ENCODE peak calls at places on chromosome 22, in five cellular contexts. Q is MCF 10A, H is transverse colon, K is WTC11, P is ovary. A is an unnamed sample.

GRCh38 chr22:45207533-45207932 is 33.2 kb downstream of the KIAA0930 start:
- DNase-seq in Q (no peak), H (no peak), K (no peak), P (no peak), A (no peak)

GRCh38 chr22:29988719-29989118 is 91.5 kb upstream of the HORMAD2 start:
- DNase-seq in K (no peak), Q (no peak), P (no peak), H (no peak), A (no peak)

GRCh38 chr22:29187831-29188230 is 17.9 kb upstream of the EMID1 start:
- DNase-seq in P (no peak), H (no peak), K (no peak), Q (no peak), A (no peak)

GRCh38 chr22:44925465-44926123 is 84.2 kb downstream of the PHF21B start:
- DNase-seq in K (no peak), Q (no peak), P (no peak), H (no peak), A (no peak)

GRCh38 chr22:37843746-37844089 is 416 bp downstream of the ANKRD54 start:
- DNase-seq in Q (peak; percentile 17), H (peak; percentile 59), P (peak; percentile 58), K (peak; percentile 59), A (no peak)

GRCh38 chr22:50722048-50722701 is 15.8 kb upstream of the ACR start:
- DNase-seq in H (no peak), Q (no peak), K (no peak), P (no peak), A (no peak)

GRCh38 chr22:45717787-45718186 is 46.2 kb downstream of the ATXN10 start:
- DNase-seq in P (no peak), Q (peak; percentile 19), K (no peak), H (no peak), A (no peak)

GRCh38 chr22:29503811-29504372 is 23.9 kb downstream of the NEFH start:
- DNase-seq in Q (peak; percentile 49), P (peak; percentile 59), H (peak; percentile 44), K (no peak), A (no peak)

GRCh38 chr22:17167486-17167885 is 8.4 kb upstream of the HDHD5 start:
- DNase-seq in K (no peak), Q (no peak), P (peak; percentile 34), H (no peak), A (no peak)

GRCh38 chr22:17161991-17162390 is 2.9 kb upstream of the HDHD5 start:
- DNase-seq in K (no peak), Q (no peak), P (no peak), H (no peak), A (no peak)

GRCh38 chr22:17162731-17163130 is 3.7 kb upstream of the HDHD5 start:
- DNase-seq in P (no peak), H (no peak), K (no peak), Q (no peak), A (no peak)

GRCh38 chr22:17159504-17159951 is 451 bp upstream of the HDHD5 start:
- DNase-seq in H (peak; percentile 62), Q (peak; percentile 62), K (no peak), P (peak; percentile 45), A (no peak)

DNA sequence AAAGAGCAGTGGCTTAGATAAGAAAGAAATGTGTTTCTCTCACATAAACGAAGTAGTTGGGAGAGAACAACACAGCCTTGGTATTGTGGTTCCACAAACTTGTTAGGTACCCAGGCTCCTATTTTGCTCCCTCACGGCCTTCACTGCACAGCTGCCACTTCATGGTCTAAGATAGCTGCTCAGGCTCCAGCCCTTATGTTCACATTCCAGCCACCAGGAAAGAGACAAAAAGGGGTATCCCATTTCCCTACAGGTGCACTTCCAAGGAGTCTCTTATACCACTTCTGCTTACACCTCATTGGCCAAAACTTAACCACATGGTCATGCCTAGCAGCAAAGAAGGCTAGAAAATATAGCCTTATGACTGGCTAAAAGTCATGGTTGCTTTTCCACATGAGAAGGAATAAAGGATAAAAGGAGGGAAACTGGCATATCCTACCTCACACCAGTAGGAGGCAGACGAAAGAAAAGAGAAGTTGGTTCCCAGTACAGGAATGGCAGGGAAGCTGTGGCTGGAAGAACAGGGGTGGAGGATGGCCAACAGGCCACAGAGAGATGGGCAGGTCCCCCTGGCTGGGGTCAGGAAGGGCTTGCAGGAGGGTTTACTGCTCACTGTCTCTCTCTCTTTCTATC is 5.4 kb upstream of the HDHD5 start:
- DNase-seq in P (no peak), H (no peak), Q (no peak), K (peak; percentile 21), A (no peak)
- TF ChIP-seq CTCF in P (no peak), H (no peak), Q (peak; percentile 22), K (peak; percentile 44), A (peak; percentile 25)

GRCh38 chr22:39417641-39418040 is 18.1 kb downstream of the TAB1 start:
- DNase-seq in Q (no peak), H (no peak), P (no peak), K (no peak), A (no peak)
- TF ChIP-seq CTCF in Q (no peak), H (no peak), P (no peak), K (no peak), A (no peak)

GRCh38 chr22:41934284-41935014 is 7.8 kb upstream of the TNFRSF13C start:
- DNase-seq in P (no peak), K (no peak), Q (no peak), H (no peak), A (no peak)

GRCh38 chr22:41939981-41940852 is 6.7 kb downstream of the CENPM start:
- DNase-seq in Q (no peak), H (peak; percentile 94), K (no peak), P (no peak), A (no peak)

GRCh38 chr22:41933411-41934177 is 7.0 kb upstream of the TNFRSF13C start:
- DNase-seq in H (no peak), K (no peak), P (no peak), Q (no peak), A (no peak)

GRCh38 chr22:41935015-41935908 is 8.7 kb upstream of the TNFRSF13C start:
- DNase-seq in P (no peak), K (no peak), Q (no peak), H (no peak), A (no peak)

DNA sequence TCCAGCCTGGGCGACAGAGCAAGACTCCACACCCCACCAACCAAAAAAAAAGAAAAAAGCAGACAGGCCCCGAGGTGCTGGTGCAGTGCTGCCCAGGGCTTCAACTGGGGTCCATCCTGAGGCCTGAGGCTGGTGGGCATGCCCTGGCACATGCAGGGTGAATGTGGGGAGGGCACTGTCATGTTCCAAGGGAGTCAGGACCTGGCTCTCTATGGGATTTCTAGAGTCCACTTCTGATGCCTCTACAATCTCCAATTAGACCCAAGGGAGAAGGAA is 10.1 kb downstream of the CENPM start:
- DNase-seq in P (no peak), Q (no peak), H (no peak), K (no peak), A (no peak)
- TF ChIP-seq CTCF in P (no peak), Q (no peak), H (no peak), K (no peak), A (no peak)

DNA sequence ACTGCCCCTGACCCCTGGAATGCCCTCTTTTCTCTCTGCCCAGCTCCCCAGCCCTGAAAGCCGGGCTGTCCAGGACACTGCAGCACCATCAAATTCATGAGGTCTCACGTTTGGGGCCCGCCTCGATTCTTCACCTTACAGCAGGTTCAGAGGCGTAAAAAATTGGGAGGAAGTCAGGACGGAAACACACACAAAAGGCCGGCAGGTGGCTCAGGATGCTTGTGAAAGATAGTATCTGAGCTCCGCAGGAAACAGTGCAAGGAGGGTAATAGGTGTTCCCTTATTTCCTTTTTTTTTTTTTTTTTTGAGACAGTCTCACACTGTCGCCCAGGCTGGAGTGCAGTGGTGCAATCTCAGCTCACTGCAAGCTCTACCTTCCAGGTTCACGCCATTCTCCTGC is 4.1 kb downstream of the RFPL2 start:
- DNase-seq in P (no peak), K (no peak), H (no peak), Q (no peak), A (no peak)
- TF ChIP-seq CTCF in P (no peak), K (no peak), H (no peak), Q (no peak), A (no peak)